ENCODE peak calls at places on chromosomes 12 and 14, in four cellular contexts. X, T, E and O are unnamed samples. For H3K4me1, the result is how much of the 10 kb centered on the place peaks cover.

GRCh38 chr12:119964876-119965275 is 24.2 kb upstream of the BICDL1 start:
- DNase-seq in X (no peak), T (no peak), E (no peak), O (no peak)

GRCh38 chr12:752673-753400 is 458 bp downstream of the WNK1 start:
- DNase-seq in X (peak), T (peak), E (peak), O (peak)

GRCh38 chr12:127295630-127296029 is 971.3 kb upstream of the TMEM132C start:
- DNase-seq in X (no peak), T (no peak), E (no peak), O (no peak)

GRCh38 chr12:123149828-123150272 is 1.0 kb downstream of the PITPNM2 start:
- DNase-seq in X (no peak), T (no peak), E (no peak), O (no peak)

GRCh38 chr14:91113829-91114078 is at the start of gene DGLUCY:
- DNase-seq in X (peak), T (peak), E (peak), O (peak)

GRCh38 chr12:31965090-31965489 is 5.9 kb downstream of the RESF1 start:
- DNase-seq in X (no peak), T (no peak), E (no peak), O (no peak)

GRCh38 chr12:49985981-49986380 is 13.2 kb downstream of the AQP6 start:
- DNase-seq in X (no peak), T (no peak), E (no peak), O (no peak)

GRCh38 chr12:50174971-50175715 is 8.0 kb upstream of the CERS5 start:
- DNase-seq in X (no peak), T (no peak), E (peak), O (peak)

GRCh38 chr12:18275974-18276373 is 14.7 kb downstream of the PIK3C2G start:
- DNase-seq in X (no peak), T (no peak), E (no peak), O (no peak)

GRCh38 chr12:30914986-30915591 is 11.5 kb upstream of the TSPAN11 start:
- DNase-seq in X (no peak), T (no peak), E (no peak), O (no peak)

GRCh38 chr12:15629108-15629507 is 160.1 kb downstream of the EPS8 start:
- DNase-seq in X (no peak), T (no peak), E (peak), O (peak)

GRCh38 chr12:4267904-4268548 is 5.5 kb upstream of the CCND2 start:
- DNase-seq in X (no peak), T (no peak), E (no peak), O (peak)

GRCh38 chr14:66514206-66514605 is 6.3 kb downstream of the GPHN start:
- DNase-seq in X (no peak), T (no peak), E (peak), O (no peak)

GRCh38 chr14:77059276-77059934 is 30.9 kb upstream of the IRF2BPL start:
- DNase-seq in X (no peak), T (no peak), E (peak), O (peak)

GRCh38 chr14:64464695-64465094 is 604 bp upstream of the AKAP5 start:
- DNase-seq in X (no peak), T (no peak), E (no peak), O (no peak)

DNA sequence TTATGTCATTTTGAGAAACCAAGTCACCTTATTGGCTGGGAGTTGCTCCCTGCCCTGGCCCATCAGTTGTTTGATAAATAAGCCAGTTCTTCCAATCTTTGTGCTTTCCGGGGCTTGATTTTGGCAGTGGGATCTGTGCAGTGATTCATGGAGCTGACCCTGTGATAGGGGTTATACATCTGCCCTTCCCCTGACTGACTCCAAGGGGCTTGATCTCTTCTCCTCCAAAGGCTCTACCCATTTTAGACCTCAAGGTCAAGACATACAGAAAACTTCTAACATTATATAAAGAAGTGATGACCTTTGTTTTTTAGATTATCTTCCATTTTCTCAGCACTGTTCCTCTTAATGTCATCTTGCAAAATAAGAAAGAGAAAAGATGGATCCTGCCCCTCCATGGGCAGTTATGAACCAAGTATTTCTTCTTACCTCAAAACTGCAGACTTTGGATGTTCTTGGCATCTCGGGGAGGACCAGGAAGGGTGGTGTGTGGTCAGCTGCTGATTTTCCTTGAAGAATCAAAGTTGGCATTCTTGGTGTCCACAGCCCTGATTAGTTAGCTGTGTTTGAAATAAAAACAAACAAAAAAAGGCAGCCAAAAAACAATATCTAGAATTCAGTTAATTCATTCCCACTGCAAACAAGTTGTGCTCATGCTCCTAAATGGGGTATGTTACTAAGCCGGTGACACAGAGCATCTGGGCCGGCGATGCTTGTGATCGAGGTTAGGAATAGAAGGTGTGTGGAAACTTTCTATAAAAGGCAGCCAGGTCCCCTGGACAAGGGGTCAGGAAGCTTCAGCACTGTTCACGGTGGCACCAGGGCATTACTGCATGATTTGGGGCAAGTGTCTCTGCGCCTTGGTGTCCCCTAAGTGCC is 120.2 kb downstream of the SAMD4A start:
- DNase-seq in X (no peak), T (no peak), E (peak), O (no peak)
- H3K4me1 ChIP-seq in X (under half), T (under half), E (under half), O (half or more)

DNA sequence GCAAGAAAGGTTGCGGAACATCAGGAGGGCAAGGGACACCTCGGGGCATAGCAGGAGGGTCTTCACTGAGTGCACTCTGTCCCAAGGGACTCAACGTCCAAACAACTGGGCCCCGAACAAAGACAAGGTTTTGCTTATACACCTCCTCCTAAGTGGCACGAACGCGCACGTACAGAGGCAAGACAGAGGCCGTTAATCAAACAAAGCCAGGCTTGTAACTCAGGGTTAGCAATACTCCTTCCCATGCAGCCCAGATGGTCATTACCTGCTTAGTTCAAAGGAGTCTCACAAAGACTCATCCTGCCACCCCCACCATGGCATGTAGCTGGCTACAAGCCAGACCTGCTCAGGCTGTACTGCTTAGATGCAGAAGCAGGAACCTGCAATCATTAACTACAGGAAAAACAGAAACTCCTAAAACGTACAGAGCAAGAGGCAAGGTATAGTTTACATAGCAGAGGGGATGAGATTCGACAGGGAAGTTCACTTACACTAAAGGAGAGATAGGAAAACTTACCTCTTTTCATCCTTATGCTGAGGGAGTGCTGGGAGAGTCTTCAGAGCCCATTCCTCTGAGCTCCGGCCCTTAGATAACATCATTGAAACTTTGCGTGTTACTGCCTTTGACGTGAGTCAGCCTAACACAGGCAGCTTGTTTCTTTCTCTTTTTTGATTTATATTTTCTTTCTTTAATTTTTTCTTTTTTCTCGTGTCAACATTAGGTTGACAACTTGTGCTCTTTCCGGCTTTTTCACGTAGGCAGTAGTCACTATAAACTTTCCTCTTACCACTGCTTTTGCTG is 1319.1 kb downstream of the TMEM121 start:
- DNase-seq in X (peak), T (peak), E (no peak), O (peak)
- H3K27ac ChIP-seq in X (peak), T (peak), E (no peak), O (no peak)

DNA sequence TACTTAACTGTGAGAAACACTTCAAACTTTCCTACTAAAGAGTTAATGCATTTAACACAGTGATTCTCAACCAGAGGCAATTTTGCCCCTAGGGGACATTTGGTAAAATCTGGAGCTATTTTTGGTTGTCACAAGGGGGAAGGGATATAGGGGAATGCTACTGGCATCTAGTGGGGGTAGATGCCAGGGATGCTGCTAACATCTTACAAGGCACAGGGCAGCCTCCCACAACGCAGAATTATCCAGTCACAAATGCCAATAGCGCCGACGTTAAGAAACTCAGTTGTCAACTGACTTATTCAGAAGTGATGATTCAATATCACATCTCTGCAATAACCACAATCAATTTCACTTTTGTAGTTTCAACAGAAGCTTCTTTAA is 2.0 kb downstream of the EEA1 start:
- DNase-seq in X (no peak), T (no peak), E (peak), O (peak)
- H3K4me1 ChIP-seq in X (under half), T (under half), E (under half), O (under half)

GRCh38 chr12:21826549-21826940 is 52.0 kb upstream of the KCNJ8 start:
- DNase-seq in X (no peak), T (no peak), E (no peak), O (no peak)

GRCh38 chr12:21819678-21820077 is 45.2 kb upstream of the KCNJ8 start:
- DNase-seq in X (no peak), T (no peak), E (no peak), O (no peak)

GRCh38 chr12:21827135-21827534 is 52.6 kb upstream of the KCNJ8 start:
- DNase-seq in X (no peak), T (no peak), E (no peak), O (no peak)

GRCh38 chr12:21825924-21826548 is 51.5 kb upstream of the KCNJ8 start:
- DNase-seq in X (no peak), T (no peak), E (no peak), O (no peak)

GRCh38 chr12:21823581-21823980 is 49.1 kb upstream of the KCNJ8 start:
- DNase-seq in X (peak), T (peak), E (peak), O (no peak)
- H3K27ac ChIP-seq in X (no peak), T (peak), E (no peak), O (no peak)

DNA sequence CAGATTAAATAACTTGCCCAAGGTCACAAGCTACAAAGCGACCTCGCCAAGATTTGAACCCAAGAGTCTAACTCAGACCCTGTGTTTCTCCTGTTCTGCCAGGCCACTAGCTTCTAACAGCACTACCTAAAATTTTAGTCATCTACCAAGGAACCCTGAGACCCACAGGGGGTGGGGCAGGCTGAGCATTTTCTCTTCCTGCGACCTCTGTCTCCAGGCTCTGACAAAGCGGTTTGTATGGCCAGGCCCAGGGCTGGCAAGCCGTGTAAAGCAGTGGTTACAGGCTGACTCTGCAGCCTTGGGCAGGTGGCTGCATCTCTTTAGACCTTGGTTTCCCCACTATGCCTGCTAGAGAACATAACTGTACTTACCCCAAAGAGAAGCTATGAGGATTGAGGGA is 5.3 kb downstream of the VDR start:
- DNase-seq in X (no peak), T (no peak), E (no peak), O (no peak)
- H3K4me1 ChIP-seq in X (half or more), T (under half), E (under half), O (under half)